ENCODE peak calls at places on chromosome 4, in seven cellular contexts. K, P, S, O, T, D and W are unnamed samples.

GRCh38 chr4:17168571-17168970 is 270.1 kb upstream of the LDB2 start:
- DNase-seq in K (no peak), P (peak; percentile 95), S (no peak), O (no peak), T (no peak), D (no peak), W (peak; percentile 93)

GRCh38 chr4:165326831-165327210 is 648 bp upstream of the MSMO1 start:
- DNase-seq in K (no peak), P (peak; percentile 54), S (no peak), O (peak; percentile 29), T (no peak), D (no peak), W (peak; percentile 55)

GRCh38 chr4:57020467-57021101 is 41.9 kb downstream of the POLR2B start:
- DNase-seq in K (no peak), P (peak; percentile 71), S (no peak), O (no peak), T (no peak), D (no peak), W (peak; percentile 48)

GRCh38 chr4:40887690-40888089 is 137.9 kb downstream of the NSUN7 start:
- DNase-seq in K (no peak), P (no peak), S (no peak), O (no peak), T (peak; percentile 16), D (no peak), W (peak; percentile 52)

GRCh38 chr4:2817701-2818350 is 24.9 kb downstream of the SH3BP2 start:
- DNase-seq in K (no peak), P (no peak), S (no peak), O (no peak), T (no peak), D (no peak), W (peak; percentile 72)

GRCh38 chr4:95547708-95548471 is 883 bp downstream of the UNC5C start:
- DNase-seq in K (no peak), P (peak; percentile 30), S (no peak), O (no peak), T (no peak), D (no peak), W (peak; percentile 71)

GRCh38 chr4:11592276-11592675 is 163.6 kb upstream of the HS3ST1 start:
- DNase-seq in K (no peak), P (no peak), S (no peak), O (no peak), T (no peak), D (no peak), W (no peak)

GRCh38 chr4:138053601-138054322 is 188.4 kb downstream of the SLC7A11 start:
- DNase-seq in K (no peak), P (peak; percentile 91), S (no peak), O (no peak), T (no peak), D (no peak), W (peak; percentile 77)

GRCh38 chr4:7336732-7337131 is 98.0 kb downstream of the PSAPL1 start:
- DNase-seq in K (no peak), P (no peak), S (no peak), O (no peak), T (no peak), D (no peak), W (no peak)

GRCh38 chr4:23038626-23039245 is 346.0 kb downstream of the GBA3 start:
- DNase-seq in K (no peak), P (peak; percentile 21), S (no peak), O (no peak), T (peak; percentile 43), D (no peak), W (no peak)

GRCh38 chr4:46994007-46994405 is 625 bp upstream of the GABRA4 start:
- DNase-seq in K (no peak), P (peak; percentile 12), S (no peak), O (no peak), T (no peak), D (no peak), W (peak; percentile 11)

GRCh38 chr4:15436515-15436914 is 8.7 kb downstream of the C1QTNF7 start:
- DNase-seq in K (no peak), P (peak; percentile 52), S (no peak), O (no peak), T (no peak), D (no peak), W (peak; percentile 88)